ENCODE peak calls at places on chromosomes 6 and 20, in six cellular contexts. P is IMR-90, L is brain microvascular endothelial cell, X is astrocyte, N is AG10803, V is left ventricle myocardium inferior. C is an unnamed sample.

GRCh38 chr6:37783025-37783825 is 36.3 kb upstream of the ZFAND3 start:
- DNase-seq in V (peak), P (peak), X (no peak), N (peak), L (no peak), C (no peak)

GRCh38 chr6:39416728-39417127 is 94.2 kb upstream of the KCNK16 start:
- DNase-seq in V (no peak), P (peak), N (peak), L (peak), X (peak), C (peak)

GRCh38 chr6:85679445-85680123 is 36.9 kb upstream of the SYNCRIP start:
- DNase-seq in V (no peak), X (no peak), L (no peak), P (no peak), N (no peak), C (no peak)

GRCh38 chr20:4082406-4083102 is 67.2 kb upstream of the RNF24 start:
- DNase-seq in X (peak), N (peak), V (peak), P (peak), L (peak), C (no peak)

GRCh38 chr20:33071198-33071597 is 8.2 kb upstream of the BPIFB4 start:
- DNase-seq in N (no peak), P (no peak), X (no peak), V (no peak), L (no peak), C (no peak)

GRCh38 chr6:3697609-3698008 is 53.9 kb downstream of the PXDC1 start:
- DNase-seq in N (peak), V (no peak), X (peak), L (peak), P (peak), C (peak)

GRCh38 chr20:49446808-49447207 is 35.7 kb downstream of the KCNB1 start:
- DNase-seq in X (peak), L (no peak), N (peak), P (no peak), V (peak), C (no peak)

GRCh38 chr20:45685896-45686295 is 15.9 kb upstream of the WFDC11 start:
- DNase-seq in N (no peak), X (no peak), V (no peak), L (peak), P (no peak), C (no peak)

GRCh38 chr20:24964518-24964838 is 15.4 kb downstream of the CST7 start:
- DNase-seq in X (no peak), V (no peak), P (no peak), L (no peak), N (no peak), C (no peak)

GRCh38 chr6:43375693-43376092 is 6.2 kb upstream of the ZNF318 start:
- DNase-seq in X (no peak), L (no peak), V (no peak), P (no peak), N (no peak), C (no peak)

GRCh38 chr20:62368303-62368628 is 1.2 kb upstream of the LAMA5 start:
- DNase-seq in P (no peak), L (no peak), X (no peak), V (no peak), N (no peak), C (no peak)
- H3K4me3 ChIP-seq in P (no peak), L (no peak), X (no peak), V (peak), N (no peak), C (no peak)

DNA sequence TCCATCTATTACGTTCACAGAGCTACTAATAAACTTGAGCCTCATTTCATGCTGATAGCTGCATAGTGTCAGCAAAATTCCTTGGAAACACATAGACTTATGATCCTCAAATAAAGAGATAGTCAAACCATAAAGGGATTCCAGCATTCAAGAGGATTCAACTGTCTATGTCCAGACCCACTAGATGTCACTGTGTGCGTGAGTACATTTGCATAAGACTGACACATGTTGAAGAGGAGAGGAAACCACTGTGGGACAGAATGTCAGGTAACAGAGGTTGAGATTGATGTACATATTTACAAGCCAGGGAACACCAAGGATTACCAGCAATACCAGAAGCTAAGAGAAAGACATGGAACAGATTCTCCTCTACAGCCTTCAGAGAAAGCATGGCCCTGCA is 266.5 kb downstream of the COL12A1 start:
- DNase-seq in V (no peak), X (no peak), N (no peak), L (no peak), P (no peak), C (no peak)
- TF ChIP-seq CTCF in V (no peak), X (no peak), N (no peak), L (peak), P (no peak), C (no peak)

GRCh38 chr6:88426005-88426404 is 259.9 kb upstream of the CNR1 start:
- DNase-seq in V (no peak), X (no peak), N (no peak), L (no peak), P (no peak), C (no peak)
- H3K4me3 ChIP-seq in V (no peak), X (no peak), N (no peak), L (no peak), P (no peak), C (no peak)

GRCh38 chr6:7996538-7997225 is 67.5 kb downstream of the BLOC1S5 start:
- DNase-seq in L (peak), P (peak), N (peak), V (no peak), X (peak), C (no peak)

GRCh38 chr6:7991536-7991935 is 72.7 kb downstream of the BLOC1S5 start:
- DNase-seq in N (no peak), V (no peak), L (no peak), P (no peak), X (no peak), C (no peak)

GRCh38 chr6:7991992-7992815 is 72.0 kb downstream of the BLOC1S5 start:
- DNase-seq in V (peak), L (peak), N (peak), X (peak), P (peak), C (peak)

GRCh38 chr6:7993399-7993798 is 70.8 kb downstream of the BLOC1S5 start:
- DNase-seq in P (no peak), V (no peak), X (no peak), L (no peak), N (no peak), C (no peak)

GRCh38 chr6:7993952-7994351 is 70.2 kb downstream of the BLOC1S5 start:
- DNase-seq in N (no peak), V (no peak), X (no peak), L (no peak), P (no peak), C (no peak)
- TF ChIP-seq CTCF in N (no peak), V (no peak), X (no peak), L (no peak), P (no peak), C (no peak)

GRCh38 chr20:13231031-13231752 is 10.1 kb downstream of the ISM1 start:
- DNase-seq in L (peak), V (no peak), X (no peak), P (peak), N (no peak), C (peak)
- H3K4me3 ChIP-seq in L (no peak), V (no peak), X (no peak), P (no peak), N (no peak), C (no peak)

GRCh38 chr6:166658792-166659150 is 31.7 kb upstream of the RPS6KA2 start:
- DNase-seq in V (no peak), P (no peak), X (no peak), L (no peak), N (no peak), C (no peak)
- TF ChIP-seq CTCF in V (no peak), P (no peak), X (no peak), L (no peak), N (no peak), C (no peak)

GRCh38 chr6:100880149-100880900 is 804 bp downstream of the ASCC3 start:
- DNase-seq in N (peak), V (no peak), L (peak), P (peak), X (peak), C (no peak)

GRCh38 chr6:100880901-100881706 is at the start of gene ASCC3:
- DNase-seq in V (peak), L (peak), X (peak), P (peak), N (peak), C (peak)

GRCh38 chr6:100881707-100882040 is 545 bp upstream of the ASCC3 start:
- DNase-seq in X (no peak), L (no peak), P (peak), N (peak), V (no peak), C (no peak)

GRCh38 chr6:100877851-100878250 is 3.3 kb downstream of the ASCC3 start:
- DNase-seq in P (no peak), X (no peak), L (no peak), V (no peak), N (no peak), C (no peak)

DNA sequence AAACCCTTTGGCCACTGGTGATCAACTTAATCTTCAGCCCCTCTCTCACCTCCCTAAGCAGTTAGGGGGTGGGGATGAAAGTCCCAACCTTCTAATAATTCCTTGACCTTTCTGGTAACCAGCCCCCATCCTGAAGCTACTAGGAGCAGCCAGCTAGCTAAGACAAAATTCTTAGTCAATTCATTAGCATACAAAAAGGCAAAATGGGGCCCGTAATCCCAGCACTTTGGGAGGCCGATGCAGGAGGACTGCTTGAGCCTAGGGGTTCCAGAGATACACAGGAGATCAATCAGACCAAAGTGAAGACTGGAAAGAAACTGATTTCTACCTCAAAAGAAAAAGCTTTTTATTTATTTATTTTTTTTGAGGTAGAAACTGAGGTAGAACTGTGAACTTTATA is 1.8 kb downstream of the ASCC3 start:
- DNase-seq in P (no peak), V (no peak), X (no peak), L (no peak), N (no peak), C (no peak)
- H3K4me3 ChIP-seq in P (no peak), V (no peak), X (peak), L (no peak), N (no peak), C (no peak)

DNA sequence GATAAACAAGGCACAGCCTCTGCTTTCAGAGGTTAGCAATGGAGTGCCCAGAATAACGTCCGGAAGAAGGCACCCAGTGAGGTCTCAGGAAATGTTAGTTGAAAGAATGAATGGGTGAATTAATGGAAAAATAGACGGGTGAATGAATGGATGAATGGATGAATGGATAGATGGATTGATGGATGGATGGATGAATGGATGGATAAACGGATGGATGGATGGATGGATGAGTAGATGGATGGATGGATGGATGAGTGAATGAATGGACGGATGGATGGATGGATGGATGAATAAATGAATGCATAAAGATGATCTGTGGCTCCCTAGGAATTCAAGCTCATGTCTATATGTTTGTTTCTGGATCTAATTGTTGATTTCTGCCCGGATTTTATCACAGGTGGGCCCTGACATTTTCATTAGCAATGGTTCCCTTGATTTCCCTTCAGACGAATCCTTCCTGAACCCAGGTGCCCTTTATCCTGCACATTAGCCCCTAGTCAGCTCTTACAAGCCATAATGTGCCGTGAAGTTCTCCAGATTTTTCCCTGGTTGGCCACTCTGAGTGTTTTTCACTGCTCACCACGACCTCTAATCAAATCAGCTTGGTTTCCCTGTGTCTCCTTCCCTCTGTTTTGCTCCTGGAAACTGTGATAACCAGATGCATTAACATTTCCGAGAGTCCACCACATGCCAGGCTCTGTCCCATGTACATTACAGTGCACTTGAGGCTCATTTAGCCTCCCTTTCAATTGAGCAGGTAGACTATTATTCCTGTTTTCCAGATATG is 22.2 kb downstream of the TSHZ2 start:
- DNase-seq in X (no peak), P (no peak), V (no peak), L (no peak), N (no peak), C (no peak)
- TF ChIP-seq CTCF in X (no peak), P (no peak), V (no peak), L (no peak), N (no peak), C (no peak)